ENCODE peak calls at places on chromosomes 3 and 15, in five cellular contexts. J, P, O, G and I are unnamed samples.

GRCh38 chr3:11514191-11514770 is 129.4 kb downstream of the VGLL4 start:
- DNase-seq in J (peak; percentile 29), P (no peak), O (no peak), G (no peak), I (peak; percentile 54)

GRCh38 chr15:38076806-38077205 is 142.4 kb downstream of the TMCO5A start:
- DNase-seq in J (no peak), P (no peak), O (no peak), G (no peak), I (no peak)

GRCh38 chr3:52931889-52932288 is 34.5 kb upstream of the STIMATE start:
- DNase-seq in J (peak; percentile 5), P (no peak), O (no peak), G (no peak), I (no peak)

GRCh38 chr15:75720787-75721461 is 8.3 kb upstream of the CSPG4 start:
- DNase-seq in J (peak; percentile 80), P (no peak), O (peak; percentile 55), G (no peak), I (peak; percentile 50)

GRCh38 chr3:196327405-196327804 is 9.4 kb upstream of the DYNLT2B start:
- DNase-seq in J (no peak), P (no peak), O (no peak), G (no peak), I (no peak)

GRCh38 chr3:25107918-25108617 is 320.0 kb upstream of the RARB start:
- DNase-seq in J (no peak), P (no peak), O (no peak), G (no peak), I (no peak)

GRCh38 chr3:184327171-184327570 is 10.2 kb upstream of the FAM131A start:
- DNase-seq in J (no peak), P (no peak), O (peak; percentile 17), G (no peak), I (no peak)

GRCh38 chr15:79105141-79105540 is 14.6 kb upstream of the RASGRF1 start:
- DNase-seq in J (no peak), P (no peak), O (no peak), G (no peak), I (no peak)

GRCh38 chr3:50327943-50328691 is at the start of gene TUSC2:
- DNase-seq in J (peak; percentile 93), P (peak; percentile 82), O (peak; percentile 88), G (peak; percentile 81), I (peak; percentile 95)

GRCh38 chr3:158108596-158108995 is 1.3 kb upstream of the RSRC1 start:
- DNase-seq in J (no peak), P (no peak), O (no peak), G (no peak), I (no peak)

GRCh38 chr3:52217409-52217805 is 8.0 kb downstream of the TLR9 start:
- DNase-seq in J (no peak), P (no peak), O (no peak), G (no peak), I (no peak)

GRCh38 chr3:132135628-132136333 is 101.0 kb upstream of the CPNE4 start:
- DNase-seq in J (peak; percentile 90), P (peak; percentile 27), O (no peak), G (no peak), I (peak; percentile 6)

GRCh38 chr3:133161666-133162065 is 123.5 kb downstream of the TMEM108 start:
- DNase-seq in J (no peak), P (no peak), O (no peak), G (no peak), I (no peak)

GRCh38 chr15:89067751-89068150 is 20.5 kb upstream of the ABHD2 start:
- DNase-seq in J (no peak), P (no peak), O (no peak), G (no peak), I (no peak)

GRCh38 chr3:162367443-162368132 is 871.0 kb downstream of the OTOL1 start:
- DNase-seq in J (no peak), P (no peak), O (no peak), G (no peak), I (no peak)

DNA sequence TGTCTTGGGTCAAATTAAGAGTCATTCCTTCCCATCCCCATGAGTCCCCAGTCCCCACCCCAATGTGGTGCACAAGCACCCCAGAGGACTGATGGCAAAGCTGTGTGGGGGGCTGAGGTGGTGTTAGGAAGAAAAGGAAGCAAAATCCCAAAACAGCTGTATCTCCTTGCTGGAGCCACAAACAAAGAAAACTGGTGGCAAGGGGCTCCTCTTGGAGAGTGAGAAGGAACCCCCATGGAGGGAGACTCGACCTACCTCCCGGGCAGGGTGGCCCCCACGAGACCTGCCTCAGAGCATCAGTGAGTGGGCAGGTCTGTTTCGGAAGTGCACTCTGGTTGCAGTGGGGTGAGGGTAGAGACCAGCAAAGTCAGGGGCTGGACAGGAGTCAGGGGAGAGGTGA is 29.2 kb downstream of the PRR23E start:
- DNase-seq in J (no peak), P (no peak), O (no peak), G (no peak), I (no peak)
- TF ChIP-seq HDAC2 in J (no peak), P (no peak), O (no peak), G (no peak), I (no peak)

GRCh38 chr3:151008699-151009098 is 36.2 kb upstream of the CLRN1 start:
- DNase-seq in J (peak; percentile 33), P (no peak), O (no peak), G (no peak), I (no peak)

GRCh38 chr3:151003024-151003771 is 30.7 kb upstream of the CLRN1 start:
- DNase-seq in J (no peak), P (no peak), O (no peak), G (no peak), I (peak; percentile 34)

GRCh38 chr3:151002582-151002981 is 30.1 kb upstream of the CLRN1 start:
- DNase-seq in J (no peak), P (no peak), O (no peak), G (no peak), I (peak; percentile 6)

GRCh38 chr3:150998996-150999395 is 26.5 kb upstream of the CLRN1 start:
- DNase-seq in J (no peak), P (no peak), O (no peak), G (no peak), I (no peak)

GRCh38 chr3:151003772-151004127 is 31.2 kb upstream of the CLRN1 start:
- DNase-seq in J (no peak), P (no peak), O (no peak), G (no peak), I (no peak)
- TF ChIP-seq HDAC2 in J (no peak), P (no peak), O (no peak), G (no peak), I (no peak)

GRCh38 chr3:146496246-146496645 is 26.9 kb upstream of the PLSCR2 start:
- DNase-seq in J (no peak), P (no peak), O (no peak), G (no peak), I (no peak)
- TF ChIP-seq HDAC2 in J (no peak), P (no peak), O (no peak), G (no peak), I (no peak)

DNA sequence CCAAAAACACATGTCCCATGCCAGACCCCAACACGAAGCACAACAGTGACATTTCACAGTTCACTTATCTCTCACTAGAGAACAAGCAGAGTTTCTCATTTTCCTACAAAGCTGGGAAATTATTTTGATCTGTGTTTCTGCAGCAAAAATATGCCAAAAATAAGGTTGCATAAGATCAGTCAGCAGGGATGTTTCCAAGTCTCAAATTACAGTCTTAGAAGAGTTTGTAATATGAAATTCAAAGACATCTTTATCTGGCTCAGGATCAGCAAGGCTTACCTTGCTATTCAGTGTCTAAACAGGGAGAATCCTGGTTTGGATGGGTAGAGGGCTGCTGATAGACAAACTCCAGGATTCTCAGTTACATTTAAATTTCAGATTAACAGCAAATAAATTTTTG is 75.5 kb downstream of the GJD2 start:
- DNase-seq in J (no peak), P (no peak), O (no peak), G (no peak), I (no peak)
- TF ChIP-seq HDAC2 in J (no peak), P (no peak), O (no peak), G (no peak), I (no peak)

DNA sequence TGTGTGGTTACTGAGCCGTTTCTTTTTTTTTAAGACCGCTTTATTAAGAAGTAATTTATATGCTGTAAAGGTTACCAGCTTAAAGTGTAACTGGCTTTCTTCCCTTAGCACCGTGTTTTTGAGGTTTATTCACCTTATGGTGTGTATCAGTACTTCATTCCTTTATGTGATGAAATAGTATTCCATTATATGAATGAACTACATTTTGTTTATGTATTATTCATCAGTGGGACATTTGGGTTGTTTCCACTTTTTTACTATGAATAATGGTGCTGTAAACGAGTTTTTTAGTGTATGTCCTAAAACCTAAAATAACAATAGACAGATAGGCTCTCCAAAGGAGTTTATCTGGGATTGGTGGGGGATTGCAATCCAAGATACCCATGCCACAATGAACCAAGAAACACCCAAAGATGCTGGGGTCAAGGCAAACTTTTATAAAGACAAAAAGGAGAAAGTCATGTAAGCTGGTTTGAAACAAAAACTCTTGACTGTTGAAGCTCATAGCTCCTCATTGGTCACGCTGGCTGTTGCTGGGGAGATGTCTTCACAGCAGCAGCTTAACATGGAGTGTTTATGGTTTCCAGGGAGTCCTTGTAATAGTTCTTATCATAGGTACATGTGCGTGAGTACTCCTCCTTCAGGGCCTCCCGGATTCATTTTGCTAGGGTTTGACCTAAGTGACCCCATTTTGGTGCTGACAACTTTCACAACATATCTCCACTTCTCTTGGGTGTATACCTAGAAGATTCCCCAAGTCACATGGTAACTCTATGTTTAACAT is 16.0 kb downstream of the TM2D3 start:
- DNase-seq in J (no peak), P (no peak), O (no peak), G (no peak), I (no peak)
- TF ChIP-seq HDAC2 in J (no peak), P (no peak), O (no peak), G (no peak), I (no peak)

DNA sequence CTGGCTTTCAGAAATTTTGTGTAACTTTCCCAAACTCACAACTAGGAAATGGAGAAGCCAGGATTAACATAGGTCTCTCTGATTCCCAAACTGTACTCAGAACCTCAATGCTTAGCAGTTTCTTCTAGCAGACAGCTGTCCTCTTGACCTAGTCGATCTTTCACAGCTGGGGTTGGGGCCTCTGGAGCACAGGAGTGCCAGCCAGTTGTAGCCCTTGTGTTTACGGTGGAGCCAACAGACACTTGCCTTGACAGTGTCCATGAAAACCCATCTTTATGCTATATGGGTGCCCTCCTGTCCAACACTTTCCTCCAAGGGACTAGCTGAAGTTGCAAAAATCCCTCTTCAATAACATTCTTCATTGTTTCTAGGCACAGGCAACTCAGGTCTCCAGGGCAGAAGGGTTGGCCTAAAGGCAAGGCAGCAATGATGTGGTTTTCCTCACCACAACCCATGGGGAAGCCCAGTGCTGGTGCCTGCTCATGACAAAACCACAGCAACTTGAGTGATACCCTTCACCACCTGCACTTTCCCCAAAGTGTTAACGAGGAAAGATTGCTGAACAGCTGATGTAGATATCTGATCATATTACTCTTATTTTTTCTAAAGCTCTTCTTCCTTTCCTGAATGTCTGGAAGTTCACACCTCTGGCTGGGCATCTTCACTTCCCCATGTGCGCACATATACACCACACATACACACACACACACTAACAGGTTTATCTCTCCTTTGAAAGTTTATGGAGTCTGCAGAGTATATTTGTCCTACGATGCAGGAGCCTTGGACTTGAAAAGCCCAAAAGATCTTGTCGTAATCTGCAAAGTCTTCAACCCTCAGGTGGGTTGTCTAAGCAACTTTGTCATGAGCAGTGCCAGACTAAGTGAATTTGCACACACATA is 11.0 kb upstream of the KNG1 start:
- DNase-seq in J (no peak), P (no peak), O (no peak), G (peak; percentile 12), I (no peak)
- TF ChIP-seq HDAC2 in J (no peak), P (no peak), O (no peak), G (no peak), I (no peak)

GRCh38 chr3:39141211-39141995 is 12.0 kb downstream of the CSRNP1 start:
- DNase-seq in J (no peak), P (no peak), O (no peak), G (no peak), I (no peak)
- TF ChIP-seq HDAC2 in J (no peak), P (no peak), O (no peak), G (no peak), I (no peak)

GRCh38 chr15:98901438-98901837 is 106.2 kb downstream of the PGPEP1L start:
- DNase-seq in J (no peak), P (no peak), O (no peak), G (no peak), I (no peak)
- TF ChIP-seq HDAC2 in J (no peak), P (no peak), O (no peak), G (no peak), I (no peak)